ENCODE peak calls at places on chromosomes 16 and 17, in nine cellular contexts. One of them, this sample, is unnamed. For H3K4me1, the result is how much of the 10 kb centered on the place peaks cover.

GRCh38 chr17:78559749-78560368 is 17.3 kb downstream of the DNAH17 start:
- DNase-seq in sigmoid colon: no peak
- DNase-seq in transverse colon: no peak
- DNase-seq in K562: peak
- DNase-seq in HCT116: peak
- DNase-seq in suprapubic skin: no peak
- DNase-seq in stomach: no peak
- DNase-seq in breast epithelium: no peak
- DNase-seq in vagina: no peak
- DNase-seq in this sample: no peak

GRCh38 chr17:71163813-71164122 is 957.1 kb upstream of the SOX9 start:
- DNase-seq in K562: no peak
- DNase-seq in transverse colon: no peak
- DNase-seq in sigmoid colon: no peak
- DNase-seq in suprapubic skin: no peak
- DNase-seq in HCT116: no peak
- DNase-seq in vagina: no peak
- DNase-seq in breast epithelium: no peak
- DNase-seq in stomach: no peak
- DNase-seq in this sample: no peak

GRCh38 chr17:4229627-4230026 is 34.2 kb downstream of the ANKFY1 start:
- DNase-seq in K562: no peak
- DNase-seq in HCT116: no peak
- DNase-seq in breast epithelium: peak
- DNase-seq in suprapubic skin: peak
- DNase-seq in sigmoid colon: peak
- DNase-seq in stomach: no peak
- DNase-seq in transverse colon: peak
- DNase-seq in vagina: no peak
- DNase-seq in this sample: no peak

GRCh38 chr17:1727876-1728630 is 3.5 kb downstream of the WDR81 start:
- DNase-seq in K562: peak
- DNase-seq in suprapubic skin: no peak
- DNase-seq in sigmoid colon: no peak
- DNase-seq in vagina: no peak
- DNase-seq in transverse colon: no peak
- DNase-seq in HCT116: no peak
- DNase-seq in breast epithelium: no peak
- DNase-seq in stomach: no peak
- DNase-seq in this sample: peak

GRCh38 chr17:45740553-45741330 is 43.4 kb upstream of the CRHR1 start:
- DNase-seq in HCT116: peak
- DNase-seq in transverse colon: no peak
- DNase-seq in sigmoid colon: peak
- DNase-seq in breast epithelium: no peak
- DNase-seq in stomach: no peak
- DNase-seq in suprapubic skin: no peak
- DNase-seq in K562: peak
- DNase-seq in vagina: no peak
- DNase-seq in this sample: peak

GRCh38 chr16:54194008-54194731 is 92.4 kb downstream of the IRX3 start:
- DNase-seq in suprapubic skin: peak
- DNase-seq in vagina: no peak
- DNase-seq in breast epithelium: peak
- DNase-seq in sigmoid colon: peak
- DNase-seq in HCT116: no peak
- DNase-seq in transverse colon: peak
- DNase-seq in K562: no peak
- DNase-seq in stomach: peak
- DNase-seq in this sample: no peak

GRCh38 chr16:69013991-69014390 is 91.5 kb upstream of the HAS3 start:
- DNase-seq in suprapubic skin: no peak
- DNase-seq in transverse colon: no peak
- DNase-seq in stomach: no peak
- DNase-seq in vagina: no peak
- DNase-seq in breast epithelium: no peak
- DNase-seq in HCT116: no peak
- DNase-seq in sigmoid colon: no peak
- DNase-seq in K562: no peak
- DNase-seq in this sample: no peak

GRCh38 chr16:75452464-75453190 is 11.9 kb downstream of the TMEM170A start:
- DNase-seq in suprapubic skin: no peak
- DNase-seq in breast epithelium: no peak
- DNase-seq in transverse colon: no peak
- DNase-seq in sigmoid colon: no peak
- DNase-seq in HCT116: no peak
- DNase-seq in stomach: no peak
- DNase-seq in vagina: no peak
- DNase-seq in K562: peak
- DNase-seq in this sample: peak

GRCh38 chr17:6204203-6204722 is 134.1 kb downstream of the WSCD1 start:
- DNase-seq in breast epithelium: no peak
- DNase-seq in K562: no peak
- DNase-seq in transverse colon: no peak
- DNase-seq in suprapubic skin: no peak
- DNase-seq in vagina: no peak
- DNase-seq in sigmoid colon: no peak
- DNase-seq in HCT116: no peak
- DNase-seq in stomach: no peak
- DNase-seq in this sample: no peak

GRCh38 chr17:39699818-39700147 is at the start of gene ERBB2:
- DNase-seq in vagina: no peak
- DNase-seq in sigmoid colon: peak
- DNase-seq in stomach: peak
- DNase-seq in transverse colon: peak
- DNase-seq in HCT116: peak
- DNase-seq in breast epithelium: peak
- DNase-seq in K562: no peak
- DNase-seq in suprapubic skin: no peak
- DNase-seq in this sample: no peak

DNA sequence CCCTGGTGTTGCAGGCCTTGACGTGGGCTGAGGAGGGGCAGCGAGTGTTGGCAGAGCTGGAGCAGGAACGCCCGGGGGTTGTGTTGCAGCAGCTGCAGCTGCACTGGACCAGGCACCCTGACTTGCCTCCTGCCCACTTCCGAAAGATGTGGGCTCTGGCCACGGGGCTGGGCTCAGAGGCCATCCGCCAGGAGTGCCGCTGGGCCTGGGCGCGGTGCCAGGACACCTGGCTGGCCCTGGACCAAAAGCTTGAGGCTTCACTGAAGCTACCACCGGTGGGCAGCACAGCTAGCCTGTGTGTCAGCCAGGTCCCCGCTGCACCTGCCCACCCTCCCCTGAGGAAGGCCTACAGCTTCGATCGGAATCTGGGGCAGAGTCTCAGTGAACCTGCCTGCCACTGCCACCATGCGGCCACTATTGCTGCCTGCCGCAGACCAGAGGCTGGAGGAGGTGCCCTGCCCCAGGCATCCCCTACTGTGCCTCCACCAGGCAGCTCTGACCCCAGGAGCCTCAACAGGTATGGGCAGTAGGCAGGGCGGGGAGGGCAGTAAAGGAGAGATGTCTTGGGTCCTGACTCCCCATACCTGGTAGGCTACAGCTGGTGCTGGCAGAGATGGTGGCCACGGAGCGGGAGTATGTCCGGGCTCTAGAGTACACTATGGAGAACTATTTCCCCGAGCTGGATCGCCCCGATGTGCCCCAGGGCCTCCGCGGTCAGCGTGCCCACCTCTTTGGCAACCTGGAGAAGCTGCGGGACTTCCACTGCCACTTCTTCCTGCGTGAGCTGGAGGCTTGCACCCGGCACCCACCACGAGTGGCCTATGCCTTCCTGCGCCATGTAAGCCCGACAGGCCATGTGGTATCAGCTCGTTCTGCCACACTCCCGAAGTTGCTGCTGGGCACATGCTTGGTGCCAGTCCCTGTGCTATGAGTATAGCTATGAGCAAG is 5.6 kb downstream of the PLEKHG4 start:
- DNase-seq in suprapubic skin: no peak
- DNase-seq in breast epithelium: no peak
- DNase-seq in sigmoid colon: no peak
- DNase-seq in stomach: peak
- DNase-seq in HCT116: no peak
- DNase-seq in vagina: no peak
- DNase-seq in K562: peak
- DNase-seq in transverse colon: peak
- DNase-seq in this sample: peak
- TF ChIP-seq POLR2AphosphoS5 in suprapubic skin: no peak
- TF ChIP-seq POLR2AphosphoS5 in breast epithelium: no peak
- TF ChIP-seq POLR2AphosphoS5 in sigmoid colon: no peak
- TF ChIP-seq POLR2AphosphoS5 in stomach: no peak
- TF ChIP-seq POLR2AphosphoS5 in HCT116: no peak
- TF ChIP-seq POLR2AphosphoS5 in vagina: no peak
- TF ChIP-seq POLR2AphosphoS5 in K562: no peak
- TF ChIP-seq POLR2AphosphoS5 in transverse colon: no peak
- TF ChIP-seq POLR2AphosphoS5 in this sample: no peak

GRCh38 chr16:50151322-50151721 is 1.8 kb upstream of the TENT4B start:
- DNase-seq in transverse colon: no peak
- DNase-seq in K562: no peak
- DNase-seq in suprapubic skin: no peak
- DNase-seq in sigmoid colon: no peak
- DNase-seq in stomach: no peak
- DNase-seq in HCT116: no peak
- DNase-seq in vagina: no peak
- DNase-seq in breast epithelium: no peak
- DNase-seq in this sample: no peak

GRCh38 chr16:50152386-50152806 is 710 bp upstream of the TENT4B start:
- DNase-seq in sigmoid colon: peak
- DNase-seq in K562: peak
- DNase-seq in HCT116: no peak
- DNase-seq in stomach: peak
- DNase-seq in breast epithelium: peak
- DNase-seq in vagina: no peak
- DNase-seq in transverse colon: peak
- DNase-seq in suprapubic skin: peak
- DNase-seq in this sample: no peak

GRCh38 chr16:50152807-50153647 is at the start of gene TENT4B:
- DNase-seq in vagina: no peak
- DNase-seq in HCT116: peak
- DNase-seq in stomach: peak
- DNase-seq in breast epithelium: peak
- DNase-seq in sigmoid colon: peak
- DNase-seq in transverse colon: peak
- DNase-seq in suprapubic skin: peak
- DNase-seq in K562: peak
- DNase-seq in this sample: peak

GRCh38 chr16:50153648-50154368 is 702 bp downstream of the TENT4B start:
- DNase-seq in sigmoid colon: peak
- DNase-seq in vagina: no peak
- DNase-seq in K562: peak
- DNase-seq in breast epithelium: no peak
- DNase-seq in transverse colon: no peak
- DNase-seq in stomach: no peak
- DNase-seq in HCT116: no peak
- DNase-seq in suprapubic skin: peak
- DNase-seq in this sample: peak

DNA sequence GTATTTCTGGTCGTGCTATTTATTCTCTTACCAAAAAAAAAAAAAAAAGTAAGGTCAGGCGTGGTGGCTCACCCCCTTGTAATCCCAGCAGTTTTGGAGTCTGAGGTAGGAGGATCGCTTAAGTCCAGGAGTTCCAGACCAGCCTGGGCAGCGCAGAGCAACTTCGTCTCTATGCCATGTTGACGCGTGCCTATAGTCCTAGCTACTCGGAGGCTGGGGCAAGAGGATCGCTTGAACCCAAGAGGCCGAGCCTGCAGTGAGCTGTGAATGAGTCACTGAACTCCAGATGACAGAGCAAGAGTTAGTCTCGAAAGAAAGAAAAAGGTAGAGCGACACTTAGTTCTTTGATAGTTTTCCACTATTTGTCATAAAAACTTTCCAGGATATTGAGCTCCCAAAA is 1.4 kb upstream of the TENT4B start:
- DNase-seq in stomach: no peak
- DNase-seq in sigmoid colon: no peak
- DNase-seq in suprapubic skin: peak
- DNase-seq in breast epithelium: no peak
- DNase-seq in transverse colon: no peak
- DNase-seq in vagina: no peak
- DNase-seq in K562: peak
- DNase-seq in HCT116: no peak
- DNase-seq in this sample: no peak
- H3K4me3 ChIP-seq in stomach: peak
- H3K4me3 ChIP-seq in sigmoid colon: no peak
- H3K4me3 ChIP-seq in suprapubic skin: peak
- H3K4me3 ChIP-seq in breast epithelium: no peak
- H3K4me3 ChIP-seq in transverse colon: no peak
- H3K4me3 ChIP-seq in vagina: peak
- H3K4me3 ChIP-seq in K562: no peak
- H3K4me3 ChIP-seq in HCT116: no peak
- H3K4me3 ChIP-seq in this sample: no peak

GRCh38 chr16:10641953-10642949 is 52.5 kb downstream of the TEKT5 start:
- DNase-seq in suprapubic skin: no peak
- DNase-seq in sigmoid colon: no peak
- DNase-seq in breast epithelium: no peak
- DNase-seq in transverse colon: no peak
- DNase-seq in vagina: no peak
- DNase-seq in K562: no peak
- DNase-seq in stomach: no peak
- DNase-seq in HCT116: no peak
- DNase-seq in this sample: no peak
- H3K4me1 ChIP-seq in suprapubic skin: under half
- H3K4me1 ChIP-seq in sigmoid colon: under half
- H3K4me1 ChIP-seq in breast epithelium: under half
- H3K4me1 ChIP-seq in transverse colon: under half
- H3K4me1 ChIP-seq in vagina: under half
- H3K4me1 ChIP-seq in K562: under half
- H3K4me1 ChIP-seq in stomach: under half
- H3K4me1 ChIP-seq in HCT116: under half
- H3K4me1 ChIP-seq in this sample: under half

GRCh38 chr16:10944249-10945064 is at the start of gene CLEC16A:
- DNase-seq in transverse colon: peak
- DNase-seq in suprapubic skin: peak
- DNase-seq in K562: peak
- DNase-seq in HCT116: peak
- DNase-seq in stomach: peak
- DNase-seq in vagina: no peak
- DNase-seq in breast epithelium: peak
- DNase-seq in sigmoid colon: peak
- DNase-seq in this sample: peak
- TF ChIP-seq POLR2AphosphoS5 in transverse colon: peak
- TF ChIP-seq POLR2AphosphoS5 in suprapubic skin: peak
- TF ChIP-seq POLR2AphosphoS5 in K562: peak
- TF ChIP-seq POLR2AphosphoS5 in HCT116: peak
- TF ChIP-seq POLR2AphosphoS5 in stomach: peak
- TF ChIP-seq POLR2AphosphoS5 in vagina: peak
- TF ChIP-seq POLR2AphosphoS5 in breast epithelium: peak
- TF ChIP-seq POLR2AphosphoS5 in sigmoid colon: peak
- TF ChIP-seq POLR2AphosphoS5 in this sample: no peak